ENCODE peak calls at places on chromosomes 3 and 15, in six cellular contexts. A is CD8-positive, alpha-beta memory T cell; C is astrocyte; G is GM23248; N is left ventricle myocardium inferior; X is adrenal gland. K is an unnamed sample.

GRCh38 chr3:170641510-170642236 is 55.8 kb upstream of the SLC7A14 start:
- DNase-seq in X (no peak), N (no peak), A (no peak), C (peak; percentile 30), G (peak; percentile 62), K (peak; percentile 80)

GRCh38 chr3:127855246-127855645 is 32.9 kb upstream of the MGLL start:
- DNase-seq in G (no peak), N (no peak), C (no peak), A (no peak), X (no peak), K (no peak)

GRCh38 chr3:193821272-193821671 is 228.3 kb downstream of the OPA1 start:
- DNase-seq in A (no peak), G (no peak), X (no peak), N (no peak), C (no peak), K (no peak)

GRCh38 chr3:171333784-171334464 is 126.3 kb downstream of the TNIK start:
- DNase-seq in X (no peak), N (no peak), C (no peak), G (no peak), A (no peak), K (no peak)

GRCh38 chr3:107236661-107237375 is 140.4 kb upstream of the CCDC54 start:
- DNase-seq in G (no peak), N (no peak), C (no peak), X (no peak), A (no peak), K (no peak)

GRCh38 chr15:64897345-64897985 is 14.2 kb upstream of the ANKDD1A start:
- DNase-seq in X (peak; percentile 83), N (peak; percentile 73), C (peak; percentile 51), A (no peak), G (peak; percentile 89), K (peak; percentile 84)

GRCh38 chr15:25091421-25092158 is 136.8 kb downstream of the SNRPN start:
- DNase-seq in C (no peak), A (no peak), N (no peak), G (no peak), X (no peak), K (no peak)

GRCh38 chr15:101444015-101444414 is 45.5 kb downstream of the PCSK6 start:
- DNase-seq in X (no peak), C (no peak), A (no peak), N (peak; percentile 52), G (no peak), K (peak; percentile 35)

GRCh38 chr3:64266065-64266874 is 41.0 kb upstream of the PRICKLE2 start:
- DNase-seq in A (no peak), X (peak; percentile 18), G (peak; percentile 92), C (peak; percentile 96), N (no peak), K (peak; percentile 39)

GRCh38 chr15:43153269-43153668 is 19.9 kb downstream of the TMEM62 start:
- DNase-seq in N (no peak), G (no peak), X (no peak), C (no peak), A (no peak), K (no peak)

GRCh38 chr3:16665282-16665741 is 60.1 kb upstream of the DAZL start:
- DNase-seq in X (no peak), N (no peak), C (no peak), A (no peak), G (peak; percentile 56), K (no peak)

GRCh38 chr3:43515970-43516369 is 105.8 kb downstream of the ANO10 start:
- DNase-seq in A (no peak), G (no peak), X (no peak), C (no peak), N (no peak), K (no peak)

GRCh38 chr3:69079269-69080159 is 651 bp downstream of the UBA3 start:
- DNase-seq in A (no peak), C (no peak), X (no peak), G (peak; percentile 59), N (no peak), K (peak; percentile 23)

GRCh38 chr15:41207687-41208448 is 22.7 kb downstream of the EXD1 start:
- DNase-seq in G (peak; percentile 29), A (no peak), X (no peak), C (peak; percentile 61), N (no peak), K (peak; percentile 80)

GRCh38 chr15:58466566-58466965 is 34.8 kb downstream of the LIPC start:
- DNase-seq in G (no peak), X (no peak), C (no peak), A (no peak), N (no peak), K (no peak)

GRCh38 chr3:152656207-152657001 is 178.5 kb upstream of the P2RY1 start:
- DNase-seq in A (no peak), C (peak; percentile 4), N (no peak), G (no peak), X (no peak), K (no peak)

DNA sequence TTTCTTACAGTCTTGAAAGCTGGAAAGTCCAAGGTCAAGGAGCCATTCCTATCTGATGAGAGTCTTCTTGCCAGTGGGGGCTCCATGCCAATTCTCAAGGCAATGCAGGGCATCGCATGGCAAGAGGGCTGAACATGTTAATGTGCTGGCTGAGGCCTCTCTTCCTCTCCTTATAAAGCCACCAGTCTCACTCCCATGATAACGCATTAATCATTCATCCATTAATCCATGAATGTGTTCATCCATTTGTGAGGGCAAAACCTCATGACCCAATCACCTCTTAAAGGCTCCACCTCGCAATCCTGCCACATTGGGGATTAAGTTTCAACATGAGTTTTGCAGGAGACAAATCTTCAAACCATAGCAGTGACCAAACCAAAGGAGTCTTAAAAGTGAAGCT is 118.3 kb downstream of the PROS1 start:
- DNase-seq in N (no peak), X (no peak), C (no peak), A (no peak), G (no peak), K (peak; percentile 9)
- H3K9me3 ChIP-seq in N (peaks cover 10% of the 10 kb centered on the region), X (no peaks in the 10 kb centered on the region), C (no peaks in the 10 kb centered on the region), A (no peaks in the 10 kb centered on the region), G (no peaks in the 10 kb centered on the region), K (no peaks in the 10 kb centered on the region)

DNA sequence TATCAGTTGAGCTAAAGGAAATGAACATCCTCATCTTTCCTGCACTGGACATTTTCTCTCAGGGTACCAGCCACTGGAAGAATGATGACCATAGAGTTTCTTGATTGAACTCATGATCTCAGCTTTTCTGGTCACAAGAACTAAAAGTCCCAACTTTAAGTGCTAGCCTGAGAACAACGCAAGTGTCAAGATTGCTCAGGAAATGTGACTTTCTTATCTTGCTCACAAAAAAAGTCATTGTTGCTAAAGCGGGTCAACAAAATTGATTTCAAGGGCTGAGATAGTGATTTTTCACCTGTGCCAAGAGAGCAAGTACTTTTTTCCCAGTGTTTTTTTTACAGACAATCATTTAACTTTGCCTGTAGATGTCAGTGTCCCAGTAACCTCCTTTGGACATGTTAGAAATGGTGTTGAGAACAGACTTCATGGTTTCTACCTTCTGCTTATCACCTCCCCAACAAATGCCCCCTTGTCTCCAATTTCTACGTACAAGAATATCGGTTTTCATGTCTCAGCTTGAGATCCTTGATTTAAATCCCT is 125.9 kb downstream of the SEMA6D start:
- DNase-seq in X (no peak), C (no peak), G (no peak), A (no peak), N (no peak), K (no peak)
- H3K9me3 ChIP-seq in X (no peaks in the 10 kb centered on the region), C (no peaks in the 10 kb centered on the region), G (no peaks in the 10 kb centered on the region), A (no peaks in the 10 kb centered on the region), N (no peaks in the 10 kb centered on the region), K (no peaks in the 10 kb centered on the region)

GRCh38 chr15:79922512-79923067 is 25.8 kb upstream of the MTHFS start:
- DNase-seq in X (no peak), N (no peak), G (no peak), C (peak; percentile 14), A (no peak), K (no peak)

GRCh38 chr15:79916424-79916823 is 19.6 kb upstream of the MTHFS start:
- DNase-seq in X (no peak), N (no peak), C (no peak), G (no peak), A (no peak), K (no peak)

GRCh38 chr15:79918278-79918677 is 21.5 kb upstream of the MTHFS start:
- DNase-seq in N (no peak), G (no peak), A (no peak), C (no peak), X (no peak), K (no peak)

GRCh38 chr15:79919749-79920511 is 23.1 kb upstream of the MTHFS start:
- DNase-seq in G (no peak), C (no peak), N (no peak), X (no peak), A (no peak), K (no peak)

DNA sequence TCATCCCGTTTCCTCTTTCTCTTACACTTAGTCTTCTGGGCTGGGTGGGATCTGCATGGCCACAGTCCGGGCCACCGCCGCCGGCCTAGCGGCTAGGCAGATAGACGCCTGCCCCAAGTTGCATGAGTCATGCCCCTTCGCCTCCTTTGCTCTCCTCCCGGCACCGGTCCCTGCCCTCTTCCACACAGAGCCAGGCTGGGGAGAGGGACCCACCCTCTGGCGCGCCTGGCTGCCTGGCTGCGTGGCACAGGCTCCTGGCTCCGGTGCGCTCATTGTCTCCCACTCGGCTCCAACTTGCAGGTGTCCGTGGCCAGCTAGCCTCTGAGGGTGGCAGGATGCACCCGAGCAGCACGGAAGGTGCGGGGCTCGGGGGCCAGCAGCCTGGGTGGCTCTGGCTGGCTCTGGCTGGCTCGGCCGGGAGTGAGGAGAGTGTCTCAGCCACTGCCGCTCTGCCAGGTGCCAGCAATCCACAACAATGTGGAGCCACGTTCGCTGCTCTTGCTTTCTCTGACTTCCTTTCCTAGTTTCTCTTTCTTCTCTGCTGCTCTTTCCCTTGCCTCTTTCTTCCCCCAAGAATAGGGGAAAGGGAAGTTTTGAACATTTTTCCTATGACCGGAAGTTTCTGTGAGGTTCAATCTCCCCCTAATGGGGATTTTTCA is 22.4 kb upstream of the MTHFS start:
- DNase-seq in A (no peak), G (no peak), X (no peak), N (no peak), C (no peak), K (no peak)
- H3K9me3 ChIP-seq in A (peaks cover 41% of the 10 kb centered on the region), G (peaks cover 7% of the 10 kb centered on the region), X (peaks cover 42% of the 10 kb centered on the region), N (peaks cover 81% of the 10 kb centered on the region), C (peaks cover 29% of the 10 kb centered on the region), K (peaks cover 54% of the 10 kb centered on the region)

GRCh38 chr3:46921871-46922271 is 44.4 kb downstream of the PTH1R start:
- DNase-seq in X (no peak), G (no peak), C (no peak), A (no peak), N (no peak), K (no peak)
- H3K9me3 ChIP-seq in X (peaks cover 7% of the 10 kb centered on the region), G (no peaks in the 10 kb centered on the region), C (no peaks in the 10 kb centered on the region), A (no peaks in the 10 kb centered on the region), N (peaks cover 10% of the 10 kb centered on the region), K (peaks cover 2% of the 10 kb centered on the region)

DNA sequence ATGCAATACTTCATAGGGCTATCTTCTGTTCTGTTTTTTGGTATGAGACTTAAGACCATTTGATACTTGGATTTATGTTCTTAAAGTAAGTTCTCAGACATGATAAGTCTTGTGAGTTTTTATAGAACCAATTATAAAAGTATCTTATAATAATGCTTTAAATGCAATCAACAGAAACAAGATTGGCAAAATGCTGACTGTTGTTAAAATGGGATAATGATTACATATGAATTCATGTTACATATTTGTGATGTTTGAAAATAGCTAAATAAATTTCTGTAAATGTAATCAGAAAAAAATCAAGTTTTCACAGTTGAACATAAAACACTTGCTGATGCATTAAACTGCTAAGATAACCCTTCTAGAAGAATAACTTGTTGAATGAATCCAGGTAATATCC is 148.3 kb downstream of the PLCH1 start:
- DNase-seq in A (no peak), X (no peak), C (no peak), N (no peak), G (no peak), K (no peak)
- H3K9me3 ChIP-seq in A (no peaks in the 10 kb centered on the region), X (no peaks in the 10 kb centered on the region), C (no peaks in the 10 kb centered on the region), N (no peaks in the 10 kb centered on the region), G (no peaks in the 10 kb centered on the region), K (no peaks in the 10 kb centered on the region)

K was measured in MG63.